ENCODE peak calls at places on chromosome 19, in four cellular contexts. B is fibroblast of mammary gland, R is Peyer's patch, F is natural killer cell. H is an unnamed sample.

GRCh38 chr19:47719047-47719885 is 6.0 kb downstream of the EHD2 start:
- DNase-seq in B (peak; percentile 99), F (no peak), R (peak; percentile 83), H (no peak)

GRCh38 chr19:16266586-16266942 is 58.1 kb upstream of the KLF2 start:
- DNase-seq in B (no peak), R (no peak), F (peak; percentile 31), H (no peak)

GRCh38 chr19:3554254-3555083 is 2.9 kb downstream of the MFSD12 start:
- DNase-seq in B (no peak), R (peak; percentile 71), F (no peak), H (no peak)

GRCh38 chr19:10518444-10519361 is 1.5 kb upstream of the S1PR5 start:
- DNase-seq in B (no peak), R (no peak), F (peak; percentile 72), H (no peak)

GRCh38 chr19:43777163-43777700 is 3.5 kb downstream of the KCNN4 start:
- DNase-seq in F (no peak), B (no peak), R (no peak), H (no peak)

GRCh38 chr19:5170329-5170745 is 170.3 kb downstream of the PTPRS start:
- DNase-seq in B (no peak), F (peak; percentile 60), R (peak; percentile 65), H (peak; percentile 43)

GRCh38 chr19:42010245-42011126 is 16.5 kb upstream of the ATP1A3 start:
- DNase-seq in B (no peak), R (no peak), F (no peak), H (no peak)

GRCh38 chr19:16247353-16248182 is 49.9 kb downstream of the AP1M1 start:
- DNase-seq in F (peak; percentile 79), R (peak; percentile 93), B (peak; percentile 68), H (peak; percentile 85)

GRCh38 chr19:10882108-10882457 is 10.7 kb downstream of the CARM1 start:
- DNase-seq in F (no peak), R (no peak), B (no peak), H (no peak)

GRCh38 chr19:13463296-13463695 is 43.0 kb downstream of the CACNA1A start:
- DNase-seq in F (no peak), R (no peak), B (peak; percentile 3), H (no peak)

GRCh38 chr19:16417660-16418596 is 53.8 kb downstream of the EPS15L1 start:
- DNase-seq in R (peak; percentile 86), B (peak; percentile 47), F (peak; percentile 68), H (peak; percentile 80)

GRCh38 chr19:14164088-14164487 is 27.7 kb upstream of the ASF1B start:
- DNase-seq in F (no peak), B (no peak), R (no peak), H (no peak)

GRCh38 chr19:14686411-14686810 is 3.4 kb upstream of the ZNF333 start:
- DNase-seq in F (no peak), R (no peak), B (peak; percentile 25), H (no peak)

GRCh38 chr19:2982983-2983350 is 5.6 kb downstream of the TLE6 start:
- DNase-seq in B (peak; percentile 91), F (no peak), R (peak; percentile 82), H (no peak)

GRCh38 chr19:6849876-6850275 is 37.5 kb upstream of the ADGRE1 start:
- DNase-seq in R (no peak), B (no peak), F (no peak), H (no peak)

GRCh38 chr19:18157465-18158063 is 4.6 kb downstream of the PIK3R2 start:
- DNase-seq in F (no peak), R (no peak), B (no peak), H (no peak)

GRCh38 chr19:53394522-53394973 is 401 bp upstream of the ZNF765 start:
- DNase-seq in R (peak; percentile 57), F (peak; percentile 16), B (peak; percentile 62), H (no peak)

GRCh38 chr19:40090256-40091204 is at the start of gene ZNF780A:
- DNase-seq in F (peak; percentile 71), B (peak; percentile 61), R (peak; percentile 93), H (peak; percentile 71)

GRCh38 chr19:50706387-50706786 is 13.2 kb downstream of the SHANK1 start:
- DNase-seq in B (no peak), F (no peak), R (no peak), H (no peak)

GRCh38 chr19:50705422-50706019 is 14.1 kb downstream of the SHANK1 start:
- DNase-seq in B (peak; percentile 73), R (no peak), F (no peak), H (no peak)

GRCh38 chr19:50702870-50703829 is 16.5 kb downstream of the SHANK1 start:
- DNase-seq in B (no peak), F (no peak), R (no peak), H (no peak)

GRCh38 chr19:50702158-50702869 is 17.3 kb downstream of the SHANK1 start:
- DNase-seq in B (no peak), R (no peak), F (no peak), H (no peak)

GRCh38 chr19:50703915-50704548 is 15.6 kb downstream of the SHANK1 start:
- DNase-seq in B (no peak), R (no peak), F (no peak), H (no peak)
- TF ChIP-seq CTCF in B (peak; percentile 3), R (no peak), F (no peak), H (no peak)

GRCh38 chr19:29260477-29261317 is 47.7 kb upstream of the UQCRFS1 start:
- DNase-seq in R (no peak), F (no peak), B (peak; percentile 36), H (no peak)

GRCh38 chr19:29256516-29256915 is 43.6 kb upstream of the UQCRFS1 start:
- DNase-seq in B (no peak), R (no peak), F (no peak), H (no peak)

GRCh38 chr19:29262085-29262484 is 49.1 kb upstream of the UQCRFS1 start:
- DNase-seq in B (no peak), F (no peak), R (no peak), H (no peak)

GRCh38 chr19:29259867-29260281 is 46.9 kb upstream of the UQCRFS1 start:
- DNase-seq in F (no peak), B (no peak), R (no peak), H (no peak)

GRCh38 chr19:29259153-29259552 is 46.2 kb upstream of the UQCRFS1 start:
- DNase-seq in B (peak; percentile 12), R (no peak), F (no peak), H (no peak)
- TF ChIP-seq CTCF in B (peak; percentile 29), R (no peak), F (no peak), H (no peak)

GRCh38 chr19:51810228-51810627 is 15.3 kb downstream of the FPR3 start:
- DNase-seq in R (no peak), B (peak; percentile 10), F (no peak), H (no peak)

GRCh38 chr19:51809787-51810186 is 14.8 kb downstream of the FPR3 start:
- DNase-seq in R (no peak), F (no peak), B (no peak), H (no peak)

GRCh38 chr19:51807925-51808324 is 13.0 kb downstream of the FPR3 start:
- DNase-seq in B (no peak), R (no peak), F (no peak), H (no peak)

GRCh38 chr19:51807111-51807701 is 12.2 kb downstream of the FPR3 start:
- DNase-seq in F (no peak), B (peak; percentile 18), R (no peak), H (no peak)

DNA sequence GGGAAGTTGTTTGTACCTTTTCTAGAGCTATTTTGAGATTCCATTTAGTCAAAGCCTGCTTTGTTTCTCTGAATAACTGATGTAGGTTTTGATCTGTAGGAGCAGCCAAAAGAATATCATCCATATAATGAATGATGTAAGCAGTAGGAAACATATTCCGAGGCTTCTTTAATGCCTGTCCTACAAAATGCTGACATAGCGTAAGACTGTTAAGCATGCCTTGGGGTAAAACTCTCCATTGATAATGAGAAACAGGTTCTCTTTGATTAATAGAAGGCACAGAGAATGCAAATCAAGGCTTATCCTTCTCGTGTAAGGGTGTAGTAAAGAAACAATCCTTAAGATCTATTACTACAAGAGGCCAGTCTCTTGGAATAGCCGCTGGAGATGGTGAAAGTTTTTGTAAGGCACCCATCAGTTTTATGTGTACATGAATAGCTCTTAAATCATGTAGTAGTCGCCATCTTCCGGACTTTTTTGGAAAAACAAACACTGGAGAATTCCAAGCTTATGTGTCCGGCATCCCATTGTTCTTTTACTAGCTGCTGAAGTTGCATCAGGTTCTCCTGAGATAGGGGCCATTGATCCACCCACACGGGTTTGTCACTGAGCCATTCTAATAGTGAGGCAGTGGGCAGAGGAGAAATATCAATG is 13.5 kb downstream of the FPR3 start:
- DNase-seq in R (no peak), B (peak; percentile 69), F (no peak), H (no peak)
- TF ChIP-seq CTCF in R (no peak), B (peak; percentile 43), F (no peak), H (no peak)

DNA sequence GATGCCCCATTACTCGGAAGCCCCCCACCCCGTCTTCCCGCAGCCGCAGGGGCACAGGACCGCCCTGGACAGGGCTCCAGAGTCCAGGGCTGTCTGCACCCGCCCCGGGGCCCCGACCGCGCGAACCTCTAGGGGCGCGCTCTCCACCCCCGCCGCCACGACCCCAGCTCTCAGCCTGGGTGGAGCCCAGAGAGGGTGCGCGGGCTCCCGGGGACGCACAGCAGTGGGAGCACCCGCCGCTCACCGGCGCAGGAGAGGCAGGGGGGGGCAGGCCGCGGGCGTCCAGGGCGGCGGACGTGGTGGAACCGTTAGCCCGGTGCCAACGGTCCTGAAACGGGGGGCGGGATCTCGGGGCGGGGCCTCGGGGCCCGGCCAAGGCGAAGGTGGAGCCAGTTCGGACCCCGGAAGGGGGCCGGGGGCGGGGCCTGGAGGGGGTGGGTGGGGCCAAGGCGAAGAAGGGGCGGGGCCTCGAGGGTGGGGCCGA is at the start of gene ATP8B3:
- DNase-seq in B (no peak), F (no peak), R (peak; percentile 93), H (no peak)
- TF ChIP-seq CTCF in B (no peak), F (peak; percentile 23), R (peak; percentile 19), H (no peak)

GRCh38 chr19:28549680-28550277 is 663.2 kb downstream of the UQCRFS1 start:
- DNase-seq in F (no peak), B (no peak), R (no peak), H (no peak)
- TF ChIP-seq CTCF in F (no peak), B (no peak), R (no peak), H (no peak)

H was measured in activated B cell treated with CpG ODN at 0.5 μM for 24 hours.